ENCODE peak calls at places on chromosomes 7 and 10, in four cellular contexts. O is GM12878, Z is K562, D is HepG2. X is an unnamed sample.

GRCh38 chr10:100446130-100446761 is 16.6 kb upstream of the WNT8B start:
- DNase-seq in O (no peak), Z (no peak), D (no peak), X (peak)

GRCh38 chr10:78547397-78547796 is 513.7 kb downstream of the RPS24 start:
- DNase-seq in O (no peak), Z (no peak), D (no peak), X (no peak)

GRCh38 chr7:29355388-29355787 is 160.8 kb downstream of the CHN2 start:
- DNase-seq in O (no peak), Z (no peak), D (no peak), X (no peak)

GRCh38 chr7:5528071-5528814 is 104.6 kb upstream of the TNRC18 start:
- DNase-seq in O (no peak), Z (no peak), D (no peak), X (no peak)

GRCh38 chr10:122194251-122194650 is 76.8 kb upstream of the BTBD16 start:
- DNase-seq in O (no peak), Z (no peak), D (no peak), X (no peak)

GRCh38 chr10:49113741-49114141 is 1.6 kb downstream of the VSTM4 start:
- DNase-seq in O (no peak), Z (no peak), D (no peak), X (no peak)

GRCh38 chr10:73183882-73184281 is 16.0 kb downstream of the FAM149B1 start:
- DNase-seq in O (no peak), Z (peak), D (no peak), X (no peak)

GRCh38 chr7:151796091-151796870 is 80.6 kb downstream of the PRKAG2 start:
- DNase-seq in O (no peak), Z (peak), D (no peak), X (no peak)

GRCh38 chr10:43700306-43700705 is 51.6 kb upstream of the ZNF32 start:
- DNase-seq in O (no peak), Z (no peak), D (no peak), X (no peak)

GRCh38 chr10:74882427-74882826 is 56.0 kb downstream of the KAT6B start:
- DNase-seq in O (no peak), Z (no peak), D (peak), X (no peak)

GRCh38 chr10:42988517-42989395 is 88.1 kb upstream of the RET start:
- DNase-seq in O (no peak), Z (peak), D (no peak), X (no peak)

GRCh38 chr10:128921389-128922022 is 545.5 kb upstream of the MGMT start:
- DNase-seq in O (no peak), Z (no peak), D (no peak), X (no peak)

GRCh38 chr7:127730658-127731276 is 78.8 kb downstream of the SND1 start:
- DNase-seq in O (no peak), Z (no peak), D (no peak), X (no peak)

GRCh38 chr7:66937940-66938339 is 16.9 kb downstream of the TMEM248 start:
- DNase-seq in O (no peak), Z (no peak), D (no peak), X (no peak)

GRCh38 chr10:117590516-117590915 is 48.0 kb downstream of the EMX2 start:
- DNase-seq in O (no peak), Z (no peak), D (no peak), X (no peak)

GRCh38 chr10:58414270-58415041 is 29.2 kb downstream of the TFAM start:
- DNase-seq in O (no peak), Z (no peak), D (peak), X (peak)

GRCh38 chr7:66921396-66921917 is 432 bp downstream of the TMEM248 start:
- DNase-seq in O (no peak), Z (no peak), D (no peak), X (peak)

GRCh38 chr7:14834888-14835287 is 67.7 kb downstream of the DGKB start:
- DNase-seq in O (no peak), Z (no peak), D (no peak), X (no peak)

GRCh38 chr7:155377837-155378579 is 79.9 kb upstream of the EN2 start:
- DNase-seq in O (no peak), Z (no peak), D (no peak), X (no peak)

GRCh38 chr10:128286413-128287097 is 160.3 kb upstream of the MKI67 start:
- DNase-seq in O (no peak), Z (no peak), D (no peak), X (no peak)

GRCh38 chr7:91784469-91784868 is 96.0 kb downstream of the MTERF1 start:
- DNase-seq in O (no peak), Z (peak), D (no peak), X (peak)

GRCh38 chr7:6157685-6158423 is 114.6 kb downstream of the CYTH3 start:
- DNase-seq in O (no peak), Z (no peak), D (no peak), X (no peak)

GRCh38 chr7:74379938-74380337 is 73.8 kb upstream of the GTF2IRD1 start:
- DNase-seq in O (no peak), Z (peak), D (no peak), X (no peak)

GRCh38 chr7:2019693-2020511 is 212.8 kb downstream of the MAD1L1 start:
- DNase-seq in O (no peak), Z (peak), D (no peak), X (no peak)

GRCh38 chr10:52455095-52455494 is 141.0 kb downstream of the DKK1 start:
- DNase-seq in O (no peak), Z (no peak), D (no peak), X (no peak)

GRCh38 chr10:89091501-89091900 is 100.9 kb downstream of the FAS start:
- DNase-seq in O (no peak), Z (no peak), D (no peak), X (no peak)

GRCh38 chr7:48004598-48004997 is 24.3 kb downstream of the SUN3 start:
- DNase-seq in O (no peak), Z (no peak), D (no peak), X (no peak)

DNA sequence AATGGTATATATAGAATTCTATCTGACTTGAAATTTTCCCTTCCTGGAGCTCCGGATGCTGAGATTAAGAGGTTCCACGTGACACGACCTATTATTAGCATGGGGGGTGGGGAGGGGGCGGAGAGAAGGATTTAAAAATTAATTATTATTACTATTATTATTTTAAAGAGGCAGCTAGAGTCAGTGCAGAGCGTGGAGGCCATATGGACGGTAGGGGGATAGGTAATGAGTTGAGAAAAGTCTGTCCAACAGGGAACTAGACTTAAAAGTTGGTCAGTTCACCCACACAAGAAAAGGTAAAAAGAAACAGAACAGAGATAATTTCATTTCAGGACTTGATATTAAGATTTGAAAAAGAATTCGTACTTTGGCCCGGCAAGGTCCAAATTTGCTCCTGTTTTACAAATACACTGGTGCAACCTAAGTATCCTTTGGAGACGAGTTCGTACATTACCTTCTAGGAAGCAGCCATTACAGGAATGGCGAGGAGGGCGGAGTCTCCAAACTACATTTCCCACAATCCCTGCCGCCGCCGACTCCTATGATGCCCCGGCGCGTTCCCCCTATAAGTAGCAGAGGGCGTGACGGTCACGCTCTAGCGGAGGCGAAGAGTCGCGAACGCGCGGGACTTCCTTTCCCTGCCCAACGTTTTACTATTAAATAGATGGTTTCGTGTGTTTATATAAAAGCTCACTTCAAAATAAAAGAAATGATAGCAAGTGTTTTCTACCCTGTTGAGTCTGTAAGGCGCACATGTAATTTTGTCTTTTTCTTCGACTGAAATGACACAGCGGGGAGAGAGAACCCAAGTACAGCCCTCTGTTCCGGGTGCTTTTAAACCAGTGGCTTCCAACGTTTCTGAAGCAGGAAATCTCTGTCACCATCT is at the start of gene SMIM30:
- DNase-seq in O (peak), Z (peak), D (peak), X (peak)
- TF ChIP-seq FOXK2 in O (no peak), Z (peak), D (no peak), X (no peak)

GRCh38 chr7:123666492-123666891 is 10.8 kb downstream of the LMOD2 start:
- DNase-seq in O (no peak), Z (no peak), D (no peak), X (no peak)
- TF ChIP-seq BHLHE40 in O (no peak), Z (no peak), D (no peak), X (no peak)

GRCh38 chr7:121107923-121108498 is 119.5 kb downstream of the CPED1 start:
- DNase-seq in O (peak), Z (peak), D (peak), X (peak)
- TF ChIP-seq SP1 in O (no peak), Z (no peak), D (no peak), X (no peak)

DNA sequence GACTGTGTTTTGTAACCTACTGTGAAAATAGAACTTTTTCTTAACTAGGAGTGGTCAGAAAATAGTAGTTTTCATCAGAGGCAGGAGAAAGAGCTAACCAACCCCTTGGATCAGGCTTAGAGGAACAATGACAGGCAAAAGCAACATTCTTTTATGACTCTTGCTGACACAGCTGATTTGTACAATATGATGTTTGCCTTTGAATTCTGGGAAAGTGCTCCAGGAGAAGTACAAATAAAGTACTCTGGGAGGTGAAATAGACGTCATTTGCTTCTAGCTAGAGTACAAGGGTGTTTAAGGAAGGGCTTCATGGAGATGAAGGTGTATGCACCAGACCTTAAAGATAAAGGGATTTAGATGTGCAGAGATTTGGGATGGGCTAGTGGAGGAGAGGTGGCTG is 75.1 kb upstream of the KIAA1217 start:
- DNase-seq in O (no peak), Z (no peak), D (no peak), X (no peak)
- TF ChIP-seq FOXK2 in O (no peak), Z (no peak), D (no peak), X (no peak)

GRCh38 chr7:22190736-22191135 is 166.2 kb downstream of the RAPGEF5 start:
- DNase-seq in O (no peak), Z (no peak), D (no peak), X (no peak)
- TF ChIP-seq BHLHE40 in O (no peak), Z (no peak), D (no peak), X (no peak)

GRCh38 chr7:33680682-33681081 is 224.7 kb upstream of the BMPER start:
- DNase-seq in O (no peak), Z (no peak), D (no peak), X (no peak)

GRCh38 chr7:33687601-33688000 is 217.7 kb upstream of the BMPER start:
- DNase-seq in O (no peak), Z (no peak), D (no peak), X (no peak)

GRCh38 chr7:33686001-33686591 is 219.2 kb upstream of the BMPER start:
- DNase-seq in O (no peak), Z (no peak), D (no peak), X (no peak)

GRCh38 chr7:33685488-33685887 is 219.9 kb upstream of the BMPER start:
- DNase-seq in O (no peak), Z (no peak), D (no peak), X (no peak)
- TF ChIP-seq SP1 in O (no peak), Z (no peak), D (no peak), X (no peak)

GRCh38 chr7:134086998-134087735 is 40.0 kb upstream of the LRGUK start:
- DNase-seq in O (no peak), Z (no peak), D (no peak), X (no peak)

GRCh38 chr7:134085315-134085714 is 41.8 kb upstream of the LRGUK start:
- DNase-seq in O (no peak), Z (no peak), D (no peak), X (no peak)

GRCh38 chr7:134081695-134082094 is 45.4 kb upstream of the LRGUK start:
- DNase-seq in O (no peak), Z (no peak), D (no peak), X (no peak)

GRCh38 chr7:134083766-134084487 is 43.2 kb upstream of the LRGUK start:
- DNase-seq in O (no peak), Z (peak), D (no peak), X (no peak)

GRCh38 chr7:134084488-134085144 is 42.5 kb upstream of the LRGUK start:
- DNase-seq in O (no peak), Z (no peak), D (no peak), X (no peak)
- TF ChIP-seq FOXK2 in O (no peak), Z (no peak), D (no peak), X (no peak)

GRCh38 chr7:22113041-22113440 is 167.3 kb upstream of the CDCA7L start:
- DNase-seq in O (no peak), Z (no peak), D (no peak), X (no peak)
- TF ChIP-seq BHLHE40 in O (no peak), Z (no peak), D (no peak), X (no peak)

GRCh38 chr10:114795039-114795438 is 26.5 kb upstream of the FHIP2A start:
- DNase-seq in O (no peak), Z (no peak), D (no peak), X (no peak)
- TF ChIP-seq SP1 in O (no peak), Z (no peak), D (no peak), X (no peak)

GRCh38 chr10:929965-930364 is 1.5 kb downstream of the LARP4B start:
- DNase-seq in O (no peak), Z (no peak), D (no peak), X (no peak)

GRCh38 chr10:927131-927530 is 4.4 kb downstream of the LARP4B start:
- DNase-seq in O (no peak), Z (no peak), D (no peak), X (no peak)

GRCh38 chr10:931326-932318 is at the start of gene LARP4B:
- DNase-seq in O (peak), Z (peak), D (peak), X (peak)

GRCh38 chr10:932589-932988 is 1.1 kb upstream of the LARP4B start:
- DNase-seq in O (no peak), Z (no peak), D (no peak), X (no peak)

DNA sequence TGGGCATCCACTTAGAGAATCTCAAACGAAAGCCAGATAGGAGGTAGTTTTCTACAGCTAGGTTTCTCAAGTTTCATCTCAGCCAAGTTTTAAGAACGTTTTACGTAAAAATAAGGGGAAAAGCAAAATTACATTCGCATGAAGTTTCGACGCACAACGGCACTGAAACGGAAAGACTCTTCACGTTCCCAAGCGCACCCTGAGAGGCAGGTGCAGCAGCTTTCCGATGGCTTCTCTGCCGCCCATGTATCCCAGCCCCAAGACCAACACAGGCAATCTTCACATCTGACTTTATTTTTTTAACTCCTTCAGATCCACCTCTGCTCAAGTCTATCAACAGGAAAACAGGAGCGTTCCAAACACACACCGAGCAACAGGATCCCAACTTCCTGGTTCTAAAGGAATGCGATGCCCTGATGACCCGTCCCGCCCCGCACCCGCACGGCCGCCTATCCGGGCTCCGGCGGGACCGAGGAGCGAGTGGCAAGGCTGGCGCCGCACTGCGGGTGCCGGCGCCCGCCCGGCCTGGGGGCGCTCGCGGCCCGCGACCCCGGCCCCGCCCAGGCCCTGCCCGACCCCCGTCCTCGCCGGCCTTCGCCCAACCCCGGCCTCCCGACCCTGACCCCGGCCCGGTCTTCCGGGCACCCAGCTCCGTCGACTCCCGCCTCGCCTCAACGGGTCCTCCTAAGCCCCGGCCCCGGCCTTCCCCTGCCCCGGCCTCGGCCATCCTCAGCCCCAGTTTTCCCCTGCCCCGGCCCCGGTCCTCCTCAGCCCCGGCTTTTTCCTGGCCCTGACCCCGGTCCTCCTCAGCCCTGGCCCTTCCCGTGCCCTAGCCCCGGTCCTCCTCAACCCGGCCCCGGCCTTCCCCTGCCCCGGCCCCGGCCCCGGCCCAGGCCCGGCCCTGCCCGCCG is 835 bp downstream of the LARP4B start:
- DNase-seq in O (no peak), Z (peak), D (peak), X (peak)
- TF ChIP-seq FOXK2 in O (no peak), Z (no peak), D (no peak), X (no peak)

X was measured in HEK293T.